ENCODE peak calls at places on chromosomes 12 and 14, in seven cellular contexts. J is HEK293T; P is AG08395; F is HT-29; R is stimulated activated CD4-positive, alpha-beta T cell treated with anti-CD3 and anti-CD28 coated beads, Interleukin-1b, Interleukin-23, amount 100 ng/mL, for 48 hours; N is NCI-H446 treated with DMSO at 0.1 percent for 48 hours; U is psoas muscle. T is an unnamed sample.

GRCh38 chr12:52395761-52396434 is 10.2 kb downstream of the KRT82 start:
- DNase-seq in J (peak), P (peak), F (peak), R (no peak), N (no peak), U (peak), T (no peak)

GRCh38 chr14:75991753-75992152 is 6.2 kb downstream of the IFT43 start:
- DNase-seq in J (no peak), P (peak), F (no peak), R (no peak), N (no peak), U (no peak), T (no peak)

GRCh38 chr12:84508325-84508861 is 404.2 kb downstream of the SLC6A15 start:
- DNase-seq in J (peak), P (peak), F (peak), R (no peak), N (peak), U (no peak), T (peak)

GRCh38 chr14:54591461-54592245 is 24.7 kb downstream of the SAMD4A start:
- DNase-seq in J (no peak), P (peak), F (no peak), R (no peak), N (no peak), U (no peak), T (no peak)

GRCh38 chr12:25829192-25829591 is 129.3 kb upstream of the RASSF8 start:
- DNase-seq in J (no peak), P (peak), F (no peak), R (no peak), N (no peak), U (no peak), T (peak)

GRCh38 chr14:90626550-90626949 is 189.7 kb downstream of the TTC7B start:
- DNase-seq in J (no peak), P (no peak), F (no peak), R (no peak), N (peak), U (peak), T (no peak)

GRCh38 chr12:112096667-112097066 is 11.9 kb downstream of the NAA25 start:
- DNase-seq in J (no peak), P (peak), F (no peak), R (peak), N (no peak), U (no peak), T (no peak)

GRCh38 chr14:76080471-76080870 is 71.3 kb upstream of the GPATCH2L start:
- DNase-seq in J (no peak), P (no peak), F (no peak), R (no peak), N (no peak), U (no peak), T (no peak)

GRCh38 chr12:74431821-74432220 is 105.8 kb upstream of the ATXN7L3B start:
- DNase-seq in J (no peak), P (no peak), F (no peak), R (no peak), N (no peak), U (no peak), T (no peak)

GRCh38 chr14:37594916-37595808 is at the start of the genes FOXA1 and TTC6:
- DNase-seq in J (peak), P (peak), F (peak), R (no peak), N (peak), U (peak), T (peak)

GRCh38 chr12:116142936-116143882 is 134.3 kb downstream of the MED13L start:
- DNase-seq in J (no peak), P (peak), F (no peak), R (no peak), N (no peak), U (no peak), T (no peak)

GRCh38 chr12:122891661-122892525 is 4.0 kb downstream of the VPS37B start:
- DNase-seq in J (no peak), P (peak), F (peak), R (no peak), N (no peak), U (no peak), T (no peak)

GRCh38 chr14:28375295-28375694 is 391.3 kb upstream of the FOXG1 start:
- DNase-seq in J (peak), P (no peak), F (peak), R (no peak), N (no peak), U (no peak), T (no peak)

GRCh38 chr14:39614292-39614923 is 182.2 kb upstream of the FBXO33 start:
- DNase-seq in J (no peak), P (no peak), F (no peak), R (no peak), N (no peak), U (no peak), T (no peak)

GRCh38 chr14:50804181-50804721 is 26.7 kb downstream of the NIN start:
- DNase-seq in J (no peak), P (peak), F (no peak), R (no peak), N (no peak), U (no peak), T (no peak)

GRCh38 chr12:126069549-126070165 is 1004.4 kb downstream of the AACS start:
- DNase-seq in J (peak), P (peak), F (peak), R (peak), N (no peak), U (no peak), T (no peak)

GRCh38 chr12:127153996-127154395 is 1113.0 kb upstream of the TMEM132C start:
- DNase-seq in J (no peak), P (no peak), F (no peak), R (no peak), N (no peak), U (no peak), T (no peak)

GRCh38 chr12:42468341-42468821 is 121.2 kb downstream of the PRICKLE1 start:
- DNase-seq in J (no peak), P (no peak), F (no peak), R (no peak), N (no peak), U (no peak), T (peak)

GRCh38 chr12:2168808-2169207 is 116.0 kb downstream of the CACNA1C start:
- DNase-seq in J (no peak), P (no peak), F (peak), R (no peak), N (peak), U (no peak), T (no peak)

GRCh38 chr12:50297996-50298395 is 14.7 kb upstream of the LIMA1 start:
- DNase-seq in J (no peak), P (no peak), F (peak), R (no peak), N (no peak), U (no peak), T (no peak)

GRCh38 chr12:56206373-56207166 is 15.2 kb downstream of the RNF41 start:
- DNase-seq in J (peak), P (peak), F (peak), R (peak), N (no peak), U (peak), T (peak)

GRCh38 chr12:107400686-107401447 is 284.7 kb upstream of the PWP1 start:
- DNase-seq in J (no peak), P (peak), F (no peak), R (no peak), N (no peak), U (no peak), T (peak)

GRCh38 chr12:24839268-24839791 is 109.6 kb downstream of the BCAT1 start:
- DNase-seq in J (no peak), P (no peak), F (no peak), R (peak), N (no peak), U (no peak), T (no peak)

GRCh38 chr14:67332468-67332867 is 27.1 kb downstream of the ATP6V1D start:
- DNase-seq in J (no peak), P (no peak), F (no peak), R (no peak), N (no peak), U (no peak), T (no peak)

GRCh38 chr12:56190695-56191155 is 1.4 kb upstream of the SMARCC2 start:
- DNase-seq in J (no peak), P (no peak), F (peak), R (no peak), N (no peak), U (no peak), T (no peak)

GRCh38 chr12:121138284-121138683 is 5.6 kb downstream of the P2RX7 start:
- DNase-seq in J (no peak), P (no peak), F (no peak), R (no peak), N (no peak), U (no peak), T (no peak)

GRCh38 chr14:105209646-105210045 is 28.5 kb upstream of the NUDT14 start:
- DNase-seq in J (no peak), P (no peak), F (no peak), R (no peak), N (no peak), U (no peak), T (no peak)

GRCh38 chr12:65944637-65945036 is 120.4 kb downstream of the HMGA2 start:
- DNase-seq in J (no peak), P (no peak), F (no peak), R (no peak), N (no peak), U (no peak), T (no peak)

GRCh38 chr14:103188691-103189480 is 65.6 kb downstream of the TNFAIP2 start:
- DNase-seq in J (no peak), P (peak), F (no peak), R (peak), N (no peak), U (peak), T (peak)

GRCh38 chr12:109760031-109760929 is 46.7 kb downstream of the FAM222A start:
- DNase-seq in J (no peak), P (no peak), F (no peak), R (no peak), N (no peak), U (peak), T (peak)

GRCh38 chr14:37826869-37827268 is 231.4 kb downstream of the TTC6 start:
- DNase-seq in J (no peak), P (no peak), F (no peak), R (no peak), N (no peak), U (no peak), T (no peak)

GRCh38 chr12:131902332-131903241 is 8.2 kb downstream of the ULK1 start:
- DNase-seq in J (no peak), P (no peak), F (no peak), R (no peak), N (no peak), U (peak), T (no peak)

GRCh38 chr14:102415671-102416070 is 52.9 kb downstream of the TECPR2 start:
- DNase-seq in J (no peak), P (no peak), F (no peak), R (no peak), N (no peak), U (no peak), T (no peak)

GRCh38 chr14:71373773-71374172 is 466.5 kb downstream of the PCNX1 start:
- DNase-seq in J (no peak), P (no peak), F (no peak), R (no peak), N (no peak), U (no peak), T (no peak)

GRCh38 chr12:124379938-124380754 is 85.3 kb downstream of the RFLNA start:
- DNase-seq in J (no peak), P (peak), F (no peak), R (no peak), N (no peak), U (peak), T (peak)

GRCh38 chr12:109716512-109717389 is 3.1 kb downstream of the FAM222A start:
- DNase-seq in J (no peak), P (peak), F (no peak), R (no peak), N (peak), U (peak), T (peak)

GRCh38 chr12:12079291-12079690 is 8.6 kb downstream of the BCL2L14 start:
- DNase-seq in J (no peak), P (peak), F (no peak), R (no peak), N (no peak), U (no peak), T (no peak)